ENCODE peak calls at places on chromosomes 12 and 14, in five cellular contexts. One of them, this sample, is unnamed.

GRCh38 chr12:57833672-57834071 is 12.9 kb downstream of the CTDSP2 start:
- DNase-seq in hepatocyte: no peak
- DNase-seq in GM12878: no peak
- DNase-seq in right lobe of liver: no peak
- DNase-seq in HepG2: no peak
- DNase-seq in this sample: no peak

GRCh38 chr14:60151715-60152114 is 13.5 kb downstream of the DHRS7 start:
- DNase-seq in right lobe of liver: peak; percentile 59
- DNase-seq in GM12878: no peak
- DNase-seq in HepG2: no peak
- DNase-seq in hepatocyte: peak; percentile 50
- DNase-seq in this sample: peak; percentile 71

GRCh38 chr12:55654506-55655224 is 18.0 kb downstream of the OR10P1 start:
- DNase-seq in hepatocyte: no peak
- DNase-seq in HepG2: no peak
- DNase-seq in GM12878: no peak
- DNase-seq in right lobe of liver: peak; percentile 40
- DNase-seq in this sample: no peak

GRCh38 chr12:810635-811415 is 58.4 kb downstream of the WNK1 start:
- DNase-seq in right lobe of liver: no peak
- DNase-seq in HepG2: no peak
- DNase-seq in hepatocyte: no peak
- DNase-seq in GM12878: no peak
- DNase-seq in this sample: no peak

GRCh38 chr12:113880993-113881392 is 85.1 kb downstream of the RBM19 start:
- DNase-seq in HepG2: no peak
- DNase-seq in right lobe of liver: no peak
- DNase-seq in hepatocyte: no peak
- DNase-seq in GM12878: no peak
- DNase-seq in this sample: no peak

GRCh38 chr12:66187822-66188221 is 1.2 kb upstream of the IRAK3 start:
- DNase-seq in GM12878: no peak
- DNase-seq in hepatocyte: no peak
- DNase-seq in right lobe of liver: no peak
- DNase-seq in HepG2: no peak
- DNase-seq in this sample: no peak

GRCh38 chr14:58639842-58640484 is 2.2 kb downstream of the DACT1 start:
- DNase-seq in right lobe of liver: no peak
- DNase-seq in GM12878: peak; percentile 36
- DNase-seq in HepG2: peak; percentile 15
- DNase-seq in hepatocyte: peak; percentile 75
- DNase-seq in this sample: peak; percentile 44

GRCh38 chr14:73760598-73761586 is 46.7 kb upstream of the PNMA1 start:
- DNase-seq in GM12878: no peak
- DNase-seq in HepG2: no peak
- DNase-seq in hepatocyte: no peak
- DNase-seq in right lobe of liver: no peak
- DNase-seq in this sample: no peak

GRCh38 chr14:56112781-56113180 is 5.4 kb upstream of the PELI2 start:
- DNase-seq in right lobe of liver: no peak
- DNase-seq in GM12878: no peak
- DNase-seq in hepatocyte: no peak
- DNase-seq in HepG2: no peak
- DNase-seq in this sample: no peak

GRCh38 chr12:54287316-54288157 is 7.0 kb downstream of the HNRNPA1 start:
- DNase-seq in GM12878: no peak
- DNase-seq in right lobe of liver: no peak
- DNase-seq in HepG2: no peak
- DNase-seq in hepatocyte: no peak
- DNase-seq in this sample: no peak

GRCh38 chr14:91509083-91509877 is 830 bp downstream of the PPP4R3A start:
- DNase-seq in hepatocyte: peak; percentile 54
- DNase-seq in right lobe of liver: peak; percentile 83
- DNase-seq in GM12878: no peak
- DNase-seq in HepG2: peak; percentile 67
- DNase-seq in this sample: peak; percentile 41

GRCh38 chr12:40946612-40947194 is 241.4 kb upstream of the PDZRN4 start:
- DNase-seq in hepatocyte: peak; percentile 35
- DNase-seq in HepG2: peak; percentile 4
- DNase-seq in right lobe of liver: no peak
- DNase-seq in GM12878: no peak
- DNase-seq in this sample: no peak

GRCh38 chr12:12070674-12071661 is at the start of gene BCL2L14:
- DNase-seq in HepG2: peak; percentile 59
- DNase-seq in right lobe of liver: no peak
- DNase-seq in hepatocyte: peak; percentile 52
- DNase-seq in GM12878: peak; percentile 36
- DNase-seq in this sample: no peak

GRCh38 chr12:29428630-29429029 is 47.7 kb upstream of the ERGIC2 start:
- DNase-seq in hepatocyte: peak; percentile 25
- DNase-seq in right lobe of liver: no peak
- DNase-seq in GM12878: peak; percentile 34
- DNase-seq in HepG2: no peak
- DNase-seq in this sample: no peak

GRCh38 chr12:121825041-121825523 is 21.3 kb downstream of the SETD1B start:
- DNase-seq in HepG2: no peak
- DNase-seq in hepatocyte: no peak
- DNase-seq in GM12878: no peak
- DNase-seq in right lobe of liver: no peak
- DNase-seq in this sample: no peak

GRCh38 chr12:20716037-20716436 is 20.9 kb downstream of the SLCO1C1 start:
- DNase-seq in GM12878: no peak
- DNase-seq in hepatocyte: peak; percentile 13
- DNase-seq in HepG2: no peak
- DNase-seq in right lobe of liver: no peak
- DNase-seq in this sample: no peak

GRCh38 chr12:103755425-103755824 is 85.6 kb downstream of the NT5DC3 start:
- DNase-seq in HepG2: no peak
- DNase-seq in right lobe of liver: no peak
- DNase-seq in GM12878: no peak
- DNase-seq in hepatocyte: no peak
- DNase-seq in this sample: no peak

GRCh38 chr14:88562532-88562830 is 356 bp upstream of the ZC3H14 start:
- DNase-seq in HepG2: no peak
- DNase-seq in right lobe of liver: no peak
- DNase-seq in hepatocyte: no peak
- DNase-seq in GM12878: no peak
- DNase-seq in this sample: no peak

GRCh38 chr12:98955284-98955683 is 310.2 kb downstream of the APAF1 start:
- DNase-seq in right lobe of liver: no peak
- DNase-seq in GM12878: no peak
- DNase-seq in hepatocyte: peak; percentile 46
- DNase-seq in HepG2: peak; percentile 21
- DNase-seq in this sample: no peak

GRCh38 chr12:45713108-45713507 is 16.4 kb upstream of the ARID2 start:
- DNase-seq in hepatocyte: no peak
- DNase-seq in right lobe of liver: no peak
- DNase-seq in GM12878: no peak
- DNase-seq in HepG2: no peak
- DNase-seq in this sample: no peak

GRCh38 chr12:95440401-95440800 is 33.6 kb upstream of the METAP2 start:
- DNase-seq in GM12878: no peak
- DNase-seq in hepatocyte: no peak
- DNase-seq in right lobe of liver: no peak
- DNase-seq in HepG2: no peak
- DNase-seq in this sample: no peak

GRCh38 chr12:62933220-62933870 is 1.6 kb downstream of the PPM1H start:
- DNase-seq in HepG2: peak; percentile 52
- DNase-seq in hepatocyte: peak; percentile 31
- DNase-seq in right lobe of liver: peak; percentile 53
- DNase-seq in GM12878: no peak
- DNase-seq in this sample: peak; percentile 39

GRCh38 chr14:95137164-95137803 is 20.0 kb downstream of the DICER1 start:
- DNase-seq in right lobe of liver: no peak
- DNase-seq in GM12878: no peak
- DNase-seq in hepatocyte: no peak
- DNase-seq in HepG2: no peak
- DNase-seq in this sample: no peak
- TF ChIP-seq CTCF in right lobe of liver: no peak
- TF ChIP-seq CTCF in GM12878: no peak
- TF ChIP-seq CTCF in hepatocyte: no peak
- TF ChIP-seq CTCF in HepG2: no peak
- TF ChIP-seq CTCF in this sample: no peak

DNA sequence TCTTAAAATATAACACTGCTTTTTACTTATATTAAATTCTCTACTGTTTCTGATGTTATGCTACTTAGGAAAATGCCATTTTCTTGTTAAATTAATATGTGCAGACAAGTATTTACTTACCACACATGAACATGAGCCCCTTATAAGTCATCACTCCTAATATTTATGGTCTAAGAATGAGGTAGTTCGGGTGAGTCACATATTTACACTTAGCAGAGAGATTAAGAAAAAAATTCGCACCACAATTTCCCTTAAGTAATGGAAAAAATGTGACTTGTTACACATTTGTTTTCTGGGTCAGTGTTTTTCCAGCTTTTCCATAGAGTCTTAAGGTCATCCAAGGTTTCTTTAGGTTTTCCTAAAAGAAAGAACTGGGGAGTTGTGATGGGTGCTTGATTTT is 68.4 kb downstream of the RERG start:
- DNase-seq in HepG2: no peak
- DNase-seq in GM12878: no peak
- DNase-seq in right lobe of liver: no peak
- DNase-seq in hepatocyte: peak; percentile 47
- DNase-seq in this sample: no peak
- H3K27ac ChIP-seq in HepG2: no peak overlapping the region
- H3K27ac ChIP-seq in GM12878: no peak overlapping the region
- H3K27ac ChIP-seq in right lobe of liver: no peak overlapping the region
- H3K27ac ChIP-seq in hepatocyte: peak overlapping the region; percentile 69
- H3K27ac ChIP-seq in this sample: no peak overlapping the region

GRCh38 chr14:105861985-105862465 is 335.6 kb downstream of the TMEM121 start:
- DNase-seq in hepatocyte: no peak
- DNase-seq in HepG2: no peak
- DNase-seq in right lobe of liver: no peak
- DNase-seq in GM12878: peak; percentile 88
- DNase-seq in this sample: no peak
- H3K9me3 ChIP-seq in hepatocyte: no peaks in the 10 kb centered on the region
- H3K9me3 ChIP-seq in HepG2: no peaks in the 10 kb centered on the region
- H3K9me3 ChIP-seq in right lobe of liver: no peaks in the 10 kb centered on the region
- H3K9me3 ChIP-seq in GM12878: no peaks in the 10 kb centered on the region
- H3K9me3 ChIP-seq in this sample: no peaks in the 10 kb centered on the region

DNA sequence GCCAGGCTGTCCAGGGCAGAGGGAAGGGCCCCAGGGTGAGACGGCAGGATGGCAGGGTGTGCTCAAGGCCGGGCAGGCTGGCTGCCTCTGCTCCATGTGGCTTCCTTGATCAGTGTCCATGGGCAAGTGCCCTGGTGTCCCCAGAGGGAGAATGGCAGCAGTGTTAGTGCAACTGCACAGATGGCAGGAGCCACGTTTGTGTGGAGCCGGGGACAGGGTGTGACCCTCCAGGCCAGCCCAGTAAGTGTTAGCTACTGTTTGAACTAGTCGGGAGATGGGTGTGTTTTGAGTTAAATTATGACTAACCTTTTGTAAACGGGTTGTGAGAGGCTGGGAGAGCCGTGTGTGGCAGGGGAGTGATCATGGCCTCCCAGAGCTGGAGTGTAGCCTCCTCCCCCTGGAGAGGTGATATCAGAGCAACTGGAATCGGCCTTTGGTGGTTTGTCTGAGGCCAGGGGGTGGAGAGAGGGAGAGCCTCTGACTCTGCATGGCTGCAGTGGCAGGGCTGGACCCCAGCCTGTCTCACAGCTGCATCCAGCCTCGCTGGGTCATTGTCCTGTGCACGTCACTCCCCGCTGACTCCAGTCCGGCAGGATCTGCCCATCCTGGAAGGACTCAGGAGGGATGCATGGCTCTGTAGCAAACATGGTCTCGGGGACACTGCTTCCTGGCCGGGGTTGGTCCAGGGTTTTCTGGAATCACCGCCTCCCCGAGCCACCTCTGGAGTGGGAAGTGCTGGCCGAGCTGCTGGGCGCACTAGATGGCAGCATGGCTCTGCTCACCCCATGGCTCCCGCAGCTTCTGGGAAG is 27.8 kb downstream of the AACS start:
- DNase-seq in HepG2: peak; percentile 92
- DNase-seq in GM12878: no peak
- DNase-seq in right lobe of liver: no peak
- DNase-seq in hepatocyte: peak; percentile 78
- DNase-seq in this sample: peak; percentile 38
- TF ChIP-seq CTCF in HepG2: peak; percentile 85
- TF ChIP-seq CTCF in GM12878: no peak
- TF ChIP-seq CTCF in right lobe of liver: no peak
- TF ChIP-seq CTCF in hepatocyte: peak; percentile 23
- TF ChIP-seq CTCF in this sample: no peak

DNA sequence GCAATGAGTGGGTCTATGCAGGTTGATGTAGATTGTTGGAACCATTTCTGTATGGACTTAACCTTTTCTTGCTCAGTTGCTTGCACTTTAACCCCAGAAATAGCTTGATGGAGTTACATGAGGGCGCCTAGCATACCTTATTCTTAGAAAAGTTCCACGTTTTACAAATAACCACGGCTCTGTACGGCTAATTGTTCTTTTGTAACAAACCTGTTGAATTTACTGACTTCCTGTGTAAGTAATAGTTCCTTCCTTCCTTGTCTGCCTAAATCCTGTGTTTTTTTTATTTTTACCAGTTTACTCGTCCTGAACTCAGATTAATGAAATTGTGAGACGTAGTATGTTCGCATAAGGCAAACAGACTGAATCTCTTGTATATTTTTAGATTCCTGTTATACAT is 106.2 kb downstream of the FGD4 start:
- DNase-seq in GM12878: no peak
- DNase-seq in HepG2: no peak
- DNase-seq in hepatocyte: no peak
- DNase-seq in right lobe of liver: no peak
- DNase-seq in this sample: no peak
- H3K27ac ChIP-seq in GM12878: no peak overlapping the region
- H3K27ac ChIP-seq in HepG2: no peak overlapping the region
- H3K27ac ChIP-seq in hepatocyte: peak overlapping the region; percentile 5
- H3K27ac ChIP-seq in right lobe of liver: no peak overlapping the region
- H3K27ac ChIP-seq in this sample: no peak overlapping the region

DNA sequence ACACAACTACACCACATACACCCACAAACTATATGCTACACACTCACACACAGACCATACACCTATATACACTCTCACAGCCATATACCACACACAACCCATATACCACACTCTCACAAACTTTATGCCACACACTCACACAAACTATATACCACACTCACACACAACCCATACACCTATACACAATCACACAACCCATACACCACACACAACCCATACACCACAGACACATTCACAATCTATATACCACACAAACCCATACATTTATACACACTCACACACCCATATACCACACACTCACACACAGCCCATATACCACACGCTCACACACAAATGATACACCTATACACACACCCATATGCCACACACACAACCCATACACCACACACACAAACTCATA is 163.3 kb downstream of the TMEM121 start:
- DNase-seq in GM12878: no peak
- DNase-seq in HepG2: no peak
- DNase-seq in right lobe of liver: no peak
- DNase-seq in hepatocyte: no peak
- DNase-seq in this sample: no peak
- H3K9me3 ChIP-seq in GM12878: no peaks in the 10 kb centered on the region
- H3K9me3 ChIP-seq in HepG2: peaks cover 11% of the 10 kb centered on the region
- H3K9me3 ChIP-seq in right lobe of liver: no peaks in the 10 kb centered on the region
- H3K9me3 ChIP-seq in hepatocyte: no peaks in the 10 kb centered on the region
- H3K9me3 ChIP-seq in this sample: no peaks in the 10 kb centered on the region